ENCODE peak calls at places on chromosome 2, in six cellular contexts. I is endothelial cell, C is T-helper 9 cell, O is ureter, S is T-helper 2 cell, E is cerebellum. R is an unnamed sample.

GRCh38 chr2:8393506-8393905 is 288.4 kb upstream of the ID2 start:
- DNase-seq in I (no peak), O (no peak), S (no peak), E (no peak), C (no peak), R (no peak)

GRCh38 chr2:28322051-28322450 is 70.6 kb upstream of the FOSL2 start:
- DNase-seq in O (no peak), E (no peak), S (no peak), I (no peak), C (no peak), R (no peak)

GRCh38 chr2:39584283-39584972 is 81.3 kb upstream of the TMEM178A start:
- DNase-seq in O (no peak), S (no peak), E (no peak), C (no peak), I (no peak), R (no peak)

GRCh38 chr2:14072338-14072737 is 560.2 kb upstream of the LRATD1 start:
- DNase-seq in E (no peak), C (no peak), I (no peak), O (no peak), S (no peak), R (no peak)

GRCh38 chr2:242019344-242019743 is 149.8 kb downstream of the RTP5 start:
- DNase-seq in I (no peak), S (no peak), O (no peak), C (no peak), E (no peak), R (no peak)

GRCh38 chr2:163157411-163157810 is 318.8 kb upstream of the KCNH7 start:
- DNase-seq in I (no peak), C (no peak), S (no peak), E (no peak), O (no peak), R (no peak)

GRCh38 chr2:9535177-9535576 is 20.5 kb downstream of the ADAM17 start:
- DNase-seq in C (no peak), E (no peak), I (no peak), S (no peak), O (no peak), R (no peak)

GRCh38 chr2:127622561-127623387 is 23.2 kb upstream of the GPR17 start:
- DNase-seq in S (no peak), E (no peak), C (no peak), I (no peak), O (peak), R (no peak)

GRCh38 chr2:166333809-166334208 is 41.9 kb downstream of the SCN9A start:
- DNase-seq in O (no peak), S (no peak), E (no peak), C (no peak), I (no peak), R (no peak)

GRCh38 chr2:205405194-205405593 is 277.1 kb upstream of the NRP2 start:
- DNase-seq in O (no peak), I (no peak), E (no peak), C (no peak), S (no peak), R (no peak)

GRCh38 chr2:239381709-239382134 is 19.1 kb downstream of the HDAC4 start:
- DNase-seq in S (no peak), C (no peak), I (no peak), E (no peak), O (no peak), R (no peak)

GRCh38 chr2:58052978-58053377 is 6.4 kb downstream of the VRK2 start:
- DNase-seq in S (no peak), O (no peak), E (no peak), C (no peak), I (no peak), R (no peak)

GRCh38 chr2:217828336-217828735 is 174.5 kb downstream of the TNS1 start:
- DNase-seq in S (no peak), E (no peak), I (no peak), O (no peak), C (no peak), R (no peak)

GRCh38 chr2:212911011-212911410 is 240.4 kb downstream of the IKZF2 start:
- DNase-seq in I (no peak), C (no peak), E (no peak), O (no peak), S (peak), R (no peak)

GRCh38 chr2:213065583-213066444 is 85.6 kb downstream of the IKZF2 start:
- DNase-seq in I (peak), E (no peak), C (no peak), S (peak), O (no peak), R (no peak)

GRCh38 chr2:45675130-45675812 is 23.8 kb downstream of the PRKCE start:
- DNase-seq in S (no peak), E (no peak), C (no peak), I (no peak), O (peak), R (peak)

GRCh38 chr2:134780977-134781376 is 57.4 kb upstream of the ACMSD start:
- DNase-seq in O (no peak), C (no peak), S (no peak), E (no peak), I (no peak), R (no peak)

GRCh38 chr2:199136681-199137080 is 321.1 kb downstream of the SATB2 start:
- DNase-seq in C (no peak), S (no peak), I (no peak), O (no peak), E (no peak), R (no peak)

GRCh38 chr2:142874293-142874814 is 3.1 kb upstream of the KYNU start:
- DNase-seq in I (no peak), E (no peak), C (no peak), S (no peak), O (peak), R (peak)

GRCh38 chr2:46601328-46601963 is 122.1 kb downstream of the TMEM247 start:
- DNase-seq in O (no peak), C (no peak), I (no peak), E (no peak), S (no peak), R (no peak)

GRCh38 chr2:26000561-26001211 is 18.4 kb upstream of the KIF3C start:
- DNase-seq in S (no peak), O (no peak), E (no peak), I (no peak), C (no peak), R (no peak)

GRCh38 chr2:236131073-236131692 is 37.0 kb downstream of the GBX2 start:
- DNase-seq in S (no peak), I (no peak), C (no peak), E (no peak), O (no peak), R (no peak)

GRCh38 chr2:221807706-221808105 is 235.6 kb upstream of the EPHA4 start:
- DNase-seq in S (no peak), I (no peak), O (no peak), E (no peak), C (no peak), R (no peak)

GRCh38 chr2:88481937-88482336 is 29.4 kb upstream of the FOXI3 start:
- DNase-seq in I (no peak), O (no peak), C (no peak), E (no peak), S (no peak), R (no peak)

GRCh38 chr2:95275151-95275515 is 884 bp downstream of the PROM2 start:
- DNase-seq in S (no peak), O (peak), I (no peak), C (no peak), E (no peak), R (no peak)

GRCh38 chr2:71889991-71890684 is 257.5 kb downstream of the CYP26B1 start:
- DNase-seq in C (no peak), I (no peak), E (no peak), S (no peak), O (no peak), R (no peak)

GRCh38 chr2:173355132-173355865 is 627 bp downstream of the CDCA7 start:
- DNase-seq in O (peak), S (no peak), E (no peak), I (peak), C (no peak), R (no peak)

GRCh38 chr2:98749053-98749450 is 18.1 kb upstream of the MGAT4A start:
- DNase-seq in E (no peak), O (no peak), I (no peak), C (no peak), S (no peak), R (no peak)

GRCh38 chr2:233982421-233983121 is 65.4 kb downstream of the TRPM8 start:
- DNase-seq in E (no peak), C (no peak), I (no peak), S (no peak), O (no peak), R (no peak)

GRCh38 chr2:196130039-196130825 is 41.1 kb downstream of the STK17B start:
- DNase-seq in I (no peak), E (no peak), O (no peak), C (no peak), S (no peak), R (peak)

GRCh38 chr2:11024010-11024615 is 112.4 kb downstream of the KCNF1 start:
- DNase-seq in E (no peak), O (no peak), I (no peak), C (no peak), S (no peak), R (no peak)

GRCh38 chr2:38097611-38098350 is 21.8 kb upstream of the CYP1B1 start:
- DNase-seq in I (no peak), C (no peak), S (no peak), O (no peak), E (no peak), R (no peak)

GRCh38 chr2:33491685-33492084 is 15.2 kb downstream of the RASGRP3 start:
- DNase-seq in E (no peak), O (no peak), C (no peak), S (no peak), I (peak), R (no peak)

GRCh38 chr2:37928377-37928776 is 3.3 kb downstream of the RMDN2 start:
- DNase-seq in I (no peak), O (no peak), C (no peak), E (no peak), S (no peak), R (no peak)

GRCh38 chr2:225584821-225585220 is 185.3 kb downstream of the NYAP2 start:
- DNase-seq in O (no peak), I (no peak), C (no peak), E (no peak), S (no peak), R (no peak)

GRCh38 chr2:54360055-54360792 is 95.9 kb upstream of the SPTBN1 start:
- DNase-seq in S (no peak), E (no peak), C (no peak), O (no peak), I (no peak), R (no peak)

GRCh38 chr2:240947607-240948006 is 41.5 kb downstream of the CROCC2 start:
- DNase-seq in S (no peak), I (no peak), O (no peak), C (no peak), E (no peak), R (no peak)

GRCh38 chr2:83594841-83595720 is 864.0 kb downstream of the SUCLG1 start:
- DNase-seq in S (no peak), I (no peak), O (no peak), C (no peak), E (no peak), R (no peak)

GRCh38 chr2:65265090-65266045 is 37.7 kb downstream of the ACTR2 start:
- DNase-seq in I (no peak), S (peak), E (peak), O (no peak), C (no peak), R (no peak)

GRCh38 chr2:205193829-205194228 is 488.5 kb upstream of the NRP2 start:
- DNase-seq in I (no peak), E (no peak), O (no peak), S (no peak), C (no peak), R (no peak)

R was measured in T47D.